ENCODE peak calls at places on chromosome 15, in four cellular contexts. K is stimulated activated CD4-positive, alpha-beta T cell treated with anti-CD3 and anti-CD28 coated beads, TNF-alpha, amount 100 ng/mL, for 4 hours; F is activated naive CD4-positive, alpha-beta T cell treated with Interleukin-2 at 50 U/mL for 16 hours; N is progenitor cell of endocrine pancreas. S is an unnamed sample.
A peak's percentile ranks its signal among the peaks of the same experiment; 100 is the strongest.

GRCh38 chr15:74752486-74753395 is 4.1 kb downstream of the CYP1A2 start:
- DNase-seq in K (no peak), F (no peak), N (no peak), S (no peak)

GRCh38 chr15:39000008-39000734 is 435.6 kb upstream of the RASGRP1 start:
- DNase-seq in K (no peak), F (no peak), N (no peak), S (no peak)

GRCh38 chr15:29107971-29108645 is 161.5 kb downstream of the NSMCE3 start:
- DNase-seq in K (no peak), F (no peak), N (no peak), S (no peak)

GRCh38 chr15:62566248-62566647 is 401.2 kb upstream of the C2CD4B start:
- DNase-seq in K (no peak), F (no peak), N (no peak), S (no peak)

GRCh38 chr15:56802164-56802563 is 68.9 kb upstream of the ZNF280D start:
- DNase-seq in K (no peak), F (no peak), N (no peak), S (no peak)

GRCh38 chr15:73927003-73927475 is 777 bp downstream of the LOXL1 start:
- DNase-seq in K (peak; percentile 29), F (peak; percentile 53), N (peak; percentile 42), S (peak; percentile 11)

GRCh38 chr15:41936649-41937567 is 35.4 kb downstream of the EHD4 start:
- DNase-seq in K (peak; percentile 40), F (peak; percentile 84), N (no peak), S (peak; percentile 55)

GRCh38 chr15:63504979-63505841 is 817 bp downstream of the USP3 start:
- DNase-seq in K (peak; percentile 43), F (peak; percentile 53), N (no peak), S (peak; percentile 19)

GRCh38 chr15:43423793-43424192 is 52.9 kb downstream of the TUBGCP4 start:
- DNase-seq in K (no peak), F (no peak), N (no peak), S (no peak)